ENCODE peak calls at places on chromosome 17, in six cellular contexts. S is memory B cell, J is pancreas, I is GM18507, U is progenitor cell of endocrine pancreas, O is GM04503. B is an unnamed sample.

GRCh38 chr17:2054740-2055493 is at the start of gene HIC1:
- DNase-seq in U (peak), S (peak), J (peak), O (no peak), I (no peak), B (peak)

GRCh38 chr17:71975331-71975801 is 145.5 kb upstream of the SOX9 start:
- DNase-seq in S (no peak), O (peak), J (no peak), U (no peak), I (no peak), B (no peak)

GRCh38 chr17:45227101-45227591 is 5.5 kb downstream of the FMNL1 start:
- DNase-seq in S (peak), U (no peak), I (no peak), J (no peak), O (no peak), B (no peak)

GRCh38 chr17:78488867-78489634 is 88.1 kb downstream of the DNAH17 start:
- DNase-seq in S (no peak), J (no peak), O (no peak), I (no peak), U (no peak), B (no peak)

GRCh38 chr17:8163978-8164814 is 1.4 kb upstream of the VAMP2 start:
- DNase-seq in U (no peak), S (peak), J (peak), O (no peak), I (no peak), B (no peak)

GRCh38 chr17:43816336-43817320 is 16.3 kb downstream of the MPP3 start:
- DNase-seq in I (no peak), U (no peak), S (no peak), J (no peak), O (no peak), B (no peak)

GRCh38 chr17:81033535-81034167 is 1.3 kb upstream of the BAIAP2 start:
- DNase-seq in S (no peak), O (no peak), U (no peak), I (no peak), J (no peak), B (no peak)

GRCh38 chr17:50033316-50033715 is 22.6 kb upstream of the ITGA3 start:
- DNase-seq in I (no peak), J (no peak), U (no peak), O (peak), S (no peak), B (no peak)

GRCh38 chr17:29155235-29155965 is 24.8 kb downstream of the MYO18A start:
- DNase-seq in I (no peak), O (no peak), J (peak), S (no peak), U (no peak), B (no peak)

GRCh38 chr17:45828171-45829133 is 16.2 kb upstream of the SPPL2C start:
- DNase-seq in I (no peak), J (no peak), S (no peak), O (no peak), U (no peak), B (no peak)

GRCh38 chr17:19369846-19370492 is 7.4 kb upstream of the B9D1 start:
- DNase-seq in U (no peak), S (no peak), O (no peak), I (no peak), J (no peak), B (no peak)

GRCh38 chr17:63124958-63125357 is 158.9 kb downstream of the TANC2 start:
- DNase-seq in S (no peak), U (no peak), I (no peak), O (no peak), J (no peak), B (no peak)

GRCh38 chr17:47905221-47905733 is 9.2 kb downstream of the SP2 start:
- DNase-seq in J (peak), I (no peak), U (no peak), O (peak), S (no peak), B (peak)

GRCh38 chr17:82019905-82020873 is 2.5 kb downstream of the CENPX start:
- DNase-seq in I (no peak), U (peak), O (no peak), J (peak), S (peak), B (peak)

GRCh38 chr17:15397605-15398004 is 56.2 kb upstream of the TEKT3 start:
- DNase-seq in U (no peak), I (no peak), O (no peak), J (no peak), S (no peak), B (no peak)

GRCh38 chr17:36931096-36931696 is 6.1 kb upstream of the LHX1 start:
- DNase-seq in U (no peak), I (no peak), J (no peak), O (no peak), S (peak), B (no peak)

GRCh38 chr17:82006468-82007227 is 16.0 kb downstream of the CENPX start:
- DNase-seq in I (no peak), U (no peak), J (no peak), O (no peak), S (no peak), B (no peak)

GRCh38 chr17:13888043-13888442 is 181.3 kb upstream of the COX10 start:
- DNase-seq in J (no peak), O (peak), I (no peak), S (no peak), U (no peak), B (no peak)

GRCh38 chr17:30290696-30291570 is 811 bp downstream of the BLMH start:
- DNase-seq in I (no peak), O (no peak), J (peak), U (peak), S (no peak), B (peak)

GRCh38 chr17:77297693-77298666 is 157.2 kb downstream of the SEC14L1 start:
- DNase-seq in I (no peak), S (no peak), U (no peak), O (no peak), J (no peak), B (no peak)

GRCh38 chr17:82772026-82772425 is 20.2 kb downstream of the TBCD start:
- DNase-seq in S (no peak), U (no peak), J (no peak), O (peak), I (no peak), B (peak)

GRCh38 chr17:79915850-79916430 is 76.7 kb upstream of the CBX4 start:
- DNase-seq in S (no peak), O (no peak), U (peak), I (no peak), J (no peak), B (peak)

GRCh38 chr17:2054262-2054739 is 602 bp upstream of the HIC1 start:
- DNase-seq in I (no peak), S (peak), J (no peak), U (no peak), O (no peak), B (no peak)

GRCh38 chr17:39921323-39921722 is 2.9 kb upstream of the GSDMB start:
- DNase-seq in I (no peak), S (no peak), O (no peak), U (no peak), J (no peak), B (no peak)

GRCh38 chr17:58269557-58270291 is 11.0 kb downstream of the MPO start:
- DNase-seq in I (no peak), J (no peak), S (no peak), O (no peak), U (no peak), B (no peak)

B was measured in T47D.